ENCODE peak calls at places on chromosomes 1 and 21, in seven cellular contexts. U, V, A, M, L, P and Y are unnamed samples.

GRCh38 chr1:2230781-2231666 is 2.9 kb downstream of the SKI start:
- DNase-seq in P (no peak), A (no peak), V (no peak), L (no peak), M (no peak), U (no peak), Y (peak; percentile 57)

GRCh38 chr1:50492142-50492541 is 68.9 kb upstream of the DMRTA2 start:
- DNase-seq in M (no peak), U (no peak), L (no peak), P (no peak), V (no peak), A (no peak), Y (no peak)

GRCh38 chr1:14742181-14742980 is 143.9 kb downstream of the KAZN start:
- DNase-seq in U (peak; percentile 99), A (no peak), P (peak; percentile 98), M (peak; percentile 95), L (no peak), V (no peak), Y (peak; percentile 89)

GRCh38 chr1:226064168-226064815 is 1.8 kb downstream of the H3-3A start:
- DNase-seq in U (no peak), L (no peak), A (peak; percentile 36), P (no peak), M (peak; percentile 23), V (no peak), Y (peak; percentile 20)

GRCh38 chr1:32289256-32289655 is 2.6 kb upstream of the HDAC1 start:
- DNase-seq in V (no peak), P (no peak), U (no peak), M (no peak), L (no peak), A (no peak), Y (no peak)

GRCh38 chr1:108346137-108346536 is 102.3 kb upstream of the NBPF4 start:
- DNase-seq in P (no peak), M (no peak), U (no peak), A (no peak), L (no peak), V (no peak), Y (no peak)

GRCh38 chr21:26127918-26128317 is 42.7 kb downstream of the APP start:
- DNase-seq in A (no peak), M (peak; percentile 53), P (peak; percentile 69), U (peak; percentile 55), V (no peak), L (no peak), Y (peak; percentile 56)

GRCh38 chr1:212315907-212316306 is 30.7 kb downstream of the PPP2R5A start:
- DNase-seq in V (peak; percentile 39), P (no peak), A (no peak), L (no peak), M (peak; percentile 36), U (no peak), Y (peak; percentile 40)

GRCh38 chr1:218156602-218157001 is 128.5 kb upstream of the RRP15 start:
- DNase-seq in M (no peak), V (no peak), U (no peak), P (no peak), L (no peak), A (no peak), Y (no peak)

GRCh38 chr1:30444404-30444803 is 279.0 kb downstream of the MATN1 start:
- DNase-seq in P (no peak), L (no peak), M (no peak), A (no peak), V (no peak), U (no peak), Y (no peak)

GRCh38 chr1:85240659-85241058 is 18.8 kb downstream of the C1orf52 start:
- DNase-seq in A (no peak), M (no peak), V (no peak), L (no peak), P (no peak), U (peak; percentile 19), Y (no peak)

GRCh38 chr1:166691476-166691875 is 147.8 kb upstream of the POGK start:
- DNase-seq in U (no peak), P (no peak), A (no peak), L (no peak), V (no peak), M (no peak), Y (no peak)

GRCh38 chr1:66282343-66282852 is 251.6 kb upstream of the SGIP1 start:
- DNase-seq in U (peak; percentile 92), M (peak; percentile 77), V (no peak), A (no peak), L (no peak), P (peak; percentile 95), Y (peak; percentile 78)

GRCh38 chr21:31509108-31510017 is 150.1 kb upstream of the SOD1 start:
- DNase-seq in M (peak; percentile 53), V (peak; percentile 35), U (peak; percentile 27), A (no peak), P (no peak), L (peak; percentile 59), Y (no peak)

GRCh38 chr1:41678141-41678878 is 193.8 kb upstream of the EDN2 start:
- DNase-seq in L (no peak), U (peak; percentile 92), V (no peak), M (peak; percentile 80), P (peak; percentile 86), A (no peak), Y (peak; percentile 66)

GRCh38 chr21:44567481-44568171 is 5.9 kb upstream of the KRTAP10-4 start:
- DNase-seq in P (no peak), M (no peak), A (no peak), V (no peak), U (no peak), L (no peak), Y (no peak)

DNA sequence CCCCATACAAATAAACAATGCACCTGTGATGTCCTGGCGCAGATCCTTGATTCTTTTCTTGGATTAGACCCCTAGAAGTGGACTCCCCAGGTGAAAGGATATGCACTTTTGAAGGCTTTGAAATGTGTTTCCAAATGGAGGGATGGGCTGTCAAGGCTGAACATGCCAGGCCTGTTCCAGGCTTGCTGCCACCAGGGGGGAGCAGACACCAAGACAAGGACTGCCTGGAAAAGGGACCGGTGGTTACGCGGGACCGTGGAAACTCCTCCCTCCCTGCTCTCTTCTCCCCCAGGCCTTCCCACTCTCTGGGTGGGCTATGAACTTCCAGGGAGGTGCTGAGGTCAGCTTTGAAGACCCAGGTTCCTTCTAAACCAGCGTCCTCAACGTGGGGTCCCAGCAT is 12.7 kb downstream of the C1QB start:
- DNase-seq in V (peak; percentile 78), M (peak; percentile 20), P (peak; percentile 43), L (peak; percentile 59), A (no peak), U (peak; percentile 16), Y (peak; percentile 34)
- TF ChIP-seq CTCF in V (peak; percentile 92), M (peak; percentile 66), P (peak; percentile 69), L (peak; percentile 62), A (no peak), U (peak; percentile 81), Y (peak; percentile 64)

GRCh38 chr1:170664828-170665617 is 1.1 kb downstream of the PRRX1 start:
- DNase-seq in P (peak; percentile 61), A (no peak), M (peak; percentile 65), V (peak; percentile 31), U (peak; percentile 38), L (no peak), Y (peak; percentile 68)
- H3K4me3 ChIP-seq in P (peak overlapping the region; percentile 88), A (peak overlapping the region; percentile 46), M (peak overlapping the region; percentile 89), V (peak overlapping the region; percentile 63), U (peak overlapping the region; percentile 91), L (no peak overlapping the region), Y (peak overlapping the region; percentile 81)

GRCh38 chr1:240055978-240056772 is 35.5 kb upstream of the FMN2 start:
- DNase-seq in P (no peak), M (no peak), U (peak; percentile 26), L (no peak), V (no peak), A (no peak), Y (no peak)
- TF ChIP-seq CTCF in P (no peak), M (no peak), U (no peak), L (no peak), V (no peak), A (no peak), Y (no peak)

GRCh38 chr21:38777015-38777414 is 28.7 kb upstream of the ETS2 start:
- DNase-seq in A (no peak), L (no peak), V (no peak), P (no peak), M (no peak), U (no peak), Y (no peak)
- H3K4me3 ChIP-seq in A (no peak overlapping the region), L (no peak overlapping the region), V (no peak overlapping the region), P (no peak overlapping the region), M (no peak overlapping the region), U (no peak overlapping the region), Y (no peak overlapping the region)

DNA sequence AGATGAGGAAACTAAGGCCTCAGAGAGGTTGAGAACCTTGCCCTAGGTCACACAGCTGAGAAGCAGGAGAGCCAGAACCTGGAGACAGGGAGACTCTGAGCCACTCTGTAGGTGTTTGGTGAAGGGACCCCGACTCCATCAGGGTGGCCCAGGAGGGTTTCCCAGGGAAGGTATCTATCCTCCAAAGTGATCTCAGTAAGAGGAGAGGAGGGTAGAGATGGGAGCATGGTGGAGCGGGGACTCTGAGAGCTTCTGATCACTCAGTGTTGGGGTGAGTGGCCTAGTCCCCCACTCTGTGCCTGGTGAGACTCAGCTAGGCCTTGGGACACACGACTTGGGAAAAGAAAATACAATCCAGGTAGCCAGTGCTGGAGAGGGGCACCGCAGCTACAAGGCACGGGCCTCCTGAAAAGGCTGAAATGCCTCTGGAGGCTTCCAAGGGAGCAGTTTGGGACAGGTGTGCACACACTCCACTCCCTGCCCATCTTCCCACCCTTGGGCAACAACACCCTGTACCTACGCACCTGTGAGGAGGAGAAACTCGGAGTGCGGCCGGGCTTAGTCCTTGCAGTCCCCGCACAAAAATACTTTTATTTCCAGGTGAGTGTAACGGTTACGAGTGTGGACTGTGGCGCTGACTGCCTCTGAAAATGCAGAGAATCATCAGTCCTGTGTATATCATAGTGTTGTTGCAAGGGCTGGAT is 80.8 kb downstream of the CAMK2N1 start:
- DNase-seq in M (no peak), L (no peak), A (no peak), U (no peak), P (no peak), V (no peak), Y (no peak)
- TF ChIP-seq CTCF in M (no peak), L (no peak), A (no peak), U (no peak), P (no peak), V (no peak), Y (no peak)

GRCh38 chr1:111789666-111790316 is 34.1 kb downstream of the DDX20 start:
- DNase-seq in U (peak; percentile 6), L (no peak), P (no peak), A (no peak), M (no peak), V (no peak), Y (peak; percentile 83)
- H3K4me3 ChIP-seq in U (no peak overlapping the region), L (no peak overlapping the region), P (no peak overlapping the region), A (no peak overlapping the region), M (no peak overlapping the region), V (no peak overlapping the region), Y (no peak overlapping the region)

GRCh38 chr21:34037009-34037408 is 36.4 kb upstream of the MRPS6 start:
- DNase-seq in L (no peak), U (no peak), P (no peak), A (no peak), V (no peak), M (no peak), Y (no peak)
- TF ChIP-seq CTCF in L (no peak), U (no peak), P (no peak), A (no peak), V (no peak), M (no peak), Y (no peak)

GRCh38 chr1:221334082-221334481 is 407.8 kb downstream of the DUSP10 start:
- DNase-seq in V (no peak), P (peak; percentile 10), L (no peak), U (no peak), A (no peak), M (no peak), Y (peak; percentile 58)
- H3K4me3 ChIP-seq in V (no peak overlapping the region), P (no peak overlapping the region), L (no peak overlapping the region), U (no peak overlapping the region), A (no peak overlapping the region), M (no peak overlapping the region), Y (no peak overlapping the region)

GRCh38 chr1:35544976-35545375 is 12.2 kb downstream of the KIAA0319L start:
- DNase-seq in P (peak; percentile 45), A (no peak), M (no peak), U (no peak), L (peak; percentile 70), V (peak; percentile 77), Y (peak; percentile 85)
- TF ChIP-seq CTCF in P (peak; percentile 33), A (peak; percentile 7), M (peak; percentile 17), U (no peak), L (peak; percentile 63), V (peak; percentile 86), Y (peak; percentile 41)